ENCODE peak calls at places on chromosomes 13 and 19, in four cellular contexts. D is A673, P is kidney, I is cardiac muscle cell. Q is an unnamed sample.

GRCh38 chr19:30897034-30897433 is 452.2 kb downstream of the TSHZ3 start:
- DNase-seq in P (no peak), D (no peak), I (no peak), Q (no peak)

GRCh38 chr13:99656843-99657506 is 155.7 kb downstream of the TM9SF2 start:
- DNase-seq in D (peak; percentile 42), I (no peak), P (no peak), Q (no peak)

GRCh38 chr13:112714366-112714765 is 24.5 kb downstream of the ATP11A start:
- DNase-seq in I (no peak), D (no peak), P (peak; percentile 31), Q (peak; percentile 51)

GRCh38 chr13:66586489-66586888 is 643.6 kb downstream of the PCDH9 start:
- DNase-seq in I (no peak), D (no peak), P (no peak), Q (no peak)

GRCh38 chr13:33838567-33839131 is 20.7 kb downstream of the RFC3 start:
- DNase-seq in D (no peak), I (no peak), P (no peak), Q (no peak)

GRCh38 chr19:43763473-43763939 is 8.7 kb upstream of the SMG9 start:
- DNase-seq in D (no peak), I (no peak), P (no peak), Q (peak; percentile 72)

GRCh38 chr13:31050486-31051400 is 111.0 kb downstream of the HSPH1 start:
- DNase-seq in I (no peak), P (no peak), D (peak; percentile 22), Q (peak; percentile 37)

GRCh38 chr19:29576043-29576442 is 30.0 kb upstream of the POP4 start:
- DNase-seq in I (no peak), P (no peak), D (no peak), Q (no peak)

GRCh38 chr19:46021531-46022041 is 1.3 kb downstream of the PGLYRP1 start:
- DNase-seq in D (no peak), P (no peak), I (no peak), Q (no peak)

GRCh38 chr19:5828661-5829566 is 10.6 kb downstream of the FUT6 start:
- DNase-seq in P (no peak), D (peak; percentile 83), I (peak; percentile 96), Q (no peak)

GRCh38 chr13:27605610-27606200 is 14.6 kb downstream of the LNX2 start:
- DNase-seq in P (no peak), I (no peak), D (no peak), Q (no peak)

GRCh38 chr13:27601771-27602170 is 18.6 kb downstream of the LNX2 start:
- DNase-seq in D (no peak), P (no peak), I (no peak), Q (no peak)

GRCh38 chr13:27601208-27601607 is 19.1 kb downstream of the LNX2 start:
- DNase-seq in P (no peak), I (no peak), D (no peak), Q (no peak)

GRCh38 chr13:27605099-27605498 is 15.2 kb downstream of the LNX2 start:
- DNase-seq in D (no peak), P (no peak), I (no peak), Q (no peak)

DNA sequence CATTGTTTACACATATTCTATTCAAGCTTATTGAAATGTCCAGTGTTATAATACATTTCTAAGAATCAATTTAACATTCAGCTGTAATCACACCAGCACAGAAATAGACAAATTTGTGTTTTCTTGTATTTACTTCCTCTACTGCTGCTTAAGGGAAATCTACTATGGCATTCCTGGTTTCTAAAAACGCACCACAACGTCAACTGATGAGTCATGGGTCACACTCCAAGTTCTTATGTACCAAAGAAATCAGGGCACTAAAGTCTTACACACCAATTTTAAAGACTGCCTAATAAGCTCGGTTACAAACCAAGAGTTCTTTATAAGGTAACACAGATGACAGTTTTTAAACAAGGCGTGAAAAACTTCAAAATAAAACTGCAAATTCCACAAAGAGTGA is 13.2 kb downstream of the LNX2 start:
- DNase-seq in I (peak; percentile 6), P (no peak), D (peak; percentile 39), Q (no peak)
- H3K27ac ChIP-seq in I (no peak overlapping the region), P (no peak overlapping the region), D (no peak overlapping the region), Q (peak overlapping the region; percentile 41)

GRCh38 chr19:3358919-3359849 is 7.2 kb upstream of the NFIC start:
- DNase-seq in I (peak; percentile 60), P (peak; percentile 91), D (peak; percentile 71), Q (no peak)

GRCh38 chr19:3358392-3358918 is 7.9 kb upstream of the NFIC start:
- DNase-seq in D (no peak), P (peak; percentile 67), I (no peak), Q (no peak)

GRCh38 chr19:3357362-3357730 is 9.0 kb upstream of the NFIC start:
- DNase-seq in P (peak; percentile 52), D (no peak), I (no peak), Q (no peak)

GRCh38 chr19:3356805-3357204 is 9.6 kb upstream of the NFIC start:
- DNase-seq in D (no peak), I (no peak), P (no peak), Q (no peak)

DNA sequence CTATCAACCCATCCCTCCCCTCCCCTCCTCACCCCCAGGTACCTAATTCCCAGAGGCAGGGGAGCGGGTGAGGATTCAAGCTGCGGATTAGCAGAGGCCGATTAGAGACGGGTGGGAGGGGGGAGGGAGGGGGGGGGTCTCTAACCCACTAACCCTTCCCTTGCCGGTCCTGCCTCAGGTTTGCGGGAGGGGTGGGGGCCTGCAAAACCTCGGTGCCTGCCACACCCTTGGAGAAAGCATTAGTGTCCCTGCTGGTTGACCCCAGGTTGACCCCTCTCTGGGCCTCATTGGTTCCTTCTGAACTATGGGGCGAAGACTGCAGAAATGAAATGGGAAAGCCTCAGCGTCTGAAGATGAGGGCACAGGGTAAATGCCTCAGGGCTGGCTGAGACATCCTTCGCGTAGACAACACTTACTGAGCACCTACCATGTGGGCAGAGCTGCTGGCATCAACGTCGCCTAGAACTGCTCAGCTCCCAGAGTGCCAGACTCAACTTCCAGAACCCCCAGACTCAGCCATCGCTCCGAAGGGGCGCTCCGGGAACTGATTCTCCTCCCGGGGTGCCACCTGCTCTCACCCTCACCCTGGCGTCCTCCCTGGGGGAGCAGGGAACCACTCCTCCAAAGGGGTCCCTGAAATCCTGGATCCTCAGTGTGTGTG is 8.5 kb upstream of the NFIC start:
- DNase-seq in D (no peak), I (no peak), P (peak; percentile 67), Q (no peak)
- H3K27ac ChIP-seq in D (no peak overlapping the region), I (no peak overlapping the region), P (no peak overlapping the region), Q (peak overlapping the region; percentile 65)

GRCh38 chr13:49584771-49585182 is 581 bp downstream of the RCBTB1 start:
- DNase-seq in I (no peak), D (no peak), P (no peak), Q (no peak)
- H3K27ac ChIP-seq in I (peak overlapping the region; percentile 68), D (peak overlapping the region; percentile 39), P (peak overlapping the region; percentile 11), Q (peak overlapping the region; percentile 71)

GRCh38 chr19:40786060-40787037 is 8.3 kb downstream of the RAB4B start:
- DNase-seq in D (no peak), P (no peak), I (no peak), Q (no peak)

GRCh38 chr19:40791996-40792395 is 7.0 kb upstream of the EGLN2 start:
- DNase-seq in D (no peak), P (no peak), I (no peak), Q (no peak)

GRCh38 chr19:40785526-40785925 is 7.5 kb downstream of the RAB4B start:
- DNase-seq in P (no peak), D (no peak), I (no peak), Q (no peak)

DNA sequence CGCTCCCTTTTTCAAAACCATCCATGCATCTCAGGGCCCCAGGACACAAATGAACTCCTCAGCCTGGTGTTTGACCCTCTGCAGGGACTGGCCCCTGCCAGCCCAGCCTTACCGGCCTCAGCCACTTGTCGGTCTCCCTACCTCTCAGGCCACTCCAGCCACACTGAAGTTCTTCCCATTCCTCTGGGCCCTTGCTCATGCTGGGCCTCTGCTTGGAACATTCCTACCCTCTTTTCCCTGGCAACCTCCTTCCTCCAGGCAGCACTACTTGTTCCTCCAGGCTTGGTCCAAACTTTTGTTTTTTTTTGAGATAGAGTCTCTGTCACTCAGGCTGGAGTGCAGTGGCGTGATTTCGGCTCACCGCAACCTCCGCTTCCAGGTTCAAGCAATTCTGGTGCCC is 7.6 kb upstream of the EGLN2 start:
- DNase-seq in I (no peak), D (no peak), P (no peak), Q (peak; percentile 84)
- H3K27ac ChIP-seq in I (no peak overlapping the region), D (no peak overlapping the region), P (no peak overlapping the region), Q (peak overlapping the region; percentile 82)

GRCh38 chr19:45008554-45008953 is 7.3 kb downstream of the RELB start:
- DNase-seq in P (no peak), I (no peak), D (no peak), Q (no peak)
- H3K27ac ChIP-seq in P (no peak overlapping the region), I (no peak overlapping the region), D (no peak overlapping the region), Q (no peak overlapping the region)

Q was measured in ascending aorta.